ENCODE peak calls at places on chromosomes 1 and 21, in four cellular contexts. One of them, this sample, is unnamed.

GRCh38 chr1:98749152-98749756 is 87.7 kb downstream of the SNX7 start:
- DNase-seq in IMR-90: peak
- DNase-seq in left ventricle myocardium inferior: no peak
- DNase-seq in cardiac fibroblast: peak
- DNase-seq in this sample: peak

GRCh38 chr1:218467101-218467728 is 122.1 kb downstream of the TGFB2 start:
- DNase-seq in IMR-90: peak
- DNase-seq in left ventricle myocardium inferior: no peak
- DNase-seq in cardiac fibroblast: peak
- DNase-seq in this sample: peak

GRCh38 chr1:223732993-223733798 is 20.9 kb downstream of the CAPN2 start:
- DNase-seq in IMR-90: peak
- DNase-seq in left ventricle myocardium inferior: peak
- DNase-seq in cardiac fibroblast: peak
- DNase-seq in this sample: peak

GRCh38 chr1:30748098-30748698 is 9.4 kb downstream of the LAPTM5 start:
- DNase-seq in IMR-90: no peak
- DNase-seq in left ventricle myocardium inferior: no peak
- DNase-seq in cardiac fibroblast: no peak
- DNase-seq in this sample: no peak

GRCh38 chr1:31377361-31377863 is 4.5 kb upstream of the FABP3 start:
- DNase-seq in IMR-90: no peak
- DNase-seq in left ventricle myocardium inferior: no peak
- DNase-seq in cardiac fibroblast: no peak
- DNase-seq in this sample: no peak

GRCh38 chr1:168637350-168637991 is 61.1 kb downstream of the XCL1 start:
- DNase-seq in IMR-90: peak
- DNase-seq in left ventricle myocardium inferior: no peak
- DNase-seq in cardiac fibroblast: peak
- DNase-seq in this sample: no peak

GRCh38 chr1:151839457-151840409 is at the start of gene C2CD4D:
- DNase-seq in IMR-90: no peak
- DNase-seq in left ventricle myocardium inferior: peak
- DNase-seq in cardiac fibroblast: no peak
- DNase-seq in this sample: no peak

GRCh38 chr1:214447557-214447871 is 103.9 kb downstream of the PTPN14 start:
- DNase-seq in IMR-90: no peak
- DNase-seq in left ventricle myocardium inferior: no peak
- DNase-seq in cardiac fibroblast: peak
- DNase-seq in this sample: no peak

DNA sequence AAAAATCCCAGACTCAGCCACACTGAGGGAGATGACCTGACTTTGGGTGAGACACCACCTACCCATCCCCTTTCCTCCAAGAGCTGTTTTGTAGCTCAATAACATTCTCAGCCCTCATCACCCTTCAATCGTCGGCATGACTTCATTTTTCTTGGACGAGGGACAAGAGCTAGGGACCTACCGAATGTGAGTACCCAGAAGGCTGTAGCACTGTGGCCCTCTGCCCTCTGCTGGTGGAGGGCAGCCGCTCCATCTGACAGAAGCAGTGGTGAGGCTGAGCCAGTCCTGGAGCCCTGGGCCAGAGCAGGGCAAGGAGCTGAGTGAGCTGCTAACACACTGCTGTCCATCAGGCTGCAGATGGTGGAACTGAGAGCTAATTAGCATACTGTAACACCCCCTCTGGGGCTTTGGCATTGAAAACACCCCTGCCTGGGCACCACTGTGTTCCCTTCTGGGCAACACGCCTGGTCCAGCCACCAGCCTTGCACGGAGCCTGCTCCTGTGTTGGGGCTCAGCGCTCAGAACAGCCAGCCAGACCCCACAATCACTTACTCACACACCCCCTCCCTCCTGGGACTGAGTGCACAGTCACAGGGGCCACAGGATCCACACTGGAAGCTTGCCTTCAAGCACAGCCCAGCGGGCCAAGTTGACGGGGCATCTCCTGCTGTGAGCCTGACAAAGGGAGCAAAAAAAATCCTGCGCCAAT is 18.3 kb upstream of the ALPL start:
- DNase-seq in IMR-90: peak
- DNase-seq in left ventricle myocardium inferior: no peak
- DNase-seq in cardiac fibroblast: peak
- DNase-seq in this sample: peak
- TF ChIP-seq CTCF in IMR-90: peak
- TF ChIP-seq CTCF in left ventricle myocardium inferior: peak
- TF ChIP-seq CTCF in cardiac fibroblast: peak
- TF ChIP-seq CTCF in this sample: peak

DNA sequence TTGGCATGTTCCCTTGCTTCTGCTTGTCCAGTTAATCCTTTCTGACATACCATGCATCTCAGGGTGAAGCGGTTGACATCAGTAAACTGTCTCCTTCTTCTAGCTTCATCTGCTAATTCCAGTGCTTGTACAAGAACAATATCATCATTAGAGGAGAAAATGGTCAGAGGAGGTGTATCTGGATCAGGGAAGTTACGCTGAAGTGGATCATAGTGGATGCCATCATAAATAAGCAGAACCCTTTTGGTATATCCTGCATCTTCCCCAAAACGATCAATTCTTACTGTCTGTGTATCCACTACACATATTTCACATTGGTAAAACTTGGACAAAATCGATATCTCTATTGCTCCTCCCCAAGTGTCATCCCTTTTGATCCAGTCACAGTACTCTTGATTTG is 2.0 kb downstream of the YOD1 start:
- DNase-seq in IMR-90: no peak
- DNase-seq in left ventricle myocardium inferior: no peak
- DNase-seq in cardiac fibroblast: no peak
- DNase-seq in this sample: no peak
- H3K4me3 ChIP-seq in IMR-90: no peak
- H3K4me3 ChIP-seq in left ventricle myocardium inferior: no peak
- H3K4me3 ChIP-seq in cardiac fibroblast: no peak
- H3K4me3 ChIP-seq in this sample: no peak

GRCh38 chr1:245678866-245679411 is 524.2 kb downstream of the KIF26B start:
- DNase-seq in IMR-90: no peak
- DNase-seq in left ventricle myocardium inferior: no peak
- DNase-seq in cardiac fibroblast: no peak
- DNase-seq in this sample: no peak
- TF ChIP-seq CTCF in IMR-90: no peak
- TF ChIP-seq CTCF in left ventricle myocardium inferior: no peak
- TF ChIP-seq CTCF in cardiac fibroblast: no peak
- TF ChIP-seq CTCF in this sample: no peak

DNA sequence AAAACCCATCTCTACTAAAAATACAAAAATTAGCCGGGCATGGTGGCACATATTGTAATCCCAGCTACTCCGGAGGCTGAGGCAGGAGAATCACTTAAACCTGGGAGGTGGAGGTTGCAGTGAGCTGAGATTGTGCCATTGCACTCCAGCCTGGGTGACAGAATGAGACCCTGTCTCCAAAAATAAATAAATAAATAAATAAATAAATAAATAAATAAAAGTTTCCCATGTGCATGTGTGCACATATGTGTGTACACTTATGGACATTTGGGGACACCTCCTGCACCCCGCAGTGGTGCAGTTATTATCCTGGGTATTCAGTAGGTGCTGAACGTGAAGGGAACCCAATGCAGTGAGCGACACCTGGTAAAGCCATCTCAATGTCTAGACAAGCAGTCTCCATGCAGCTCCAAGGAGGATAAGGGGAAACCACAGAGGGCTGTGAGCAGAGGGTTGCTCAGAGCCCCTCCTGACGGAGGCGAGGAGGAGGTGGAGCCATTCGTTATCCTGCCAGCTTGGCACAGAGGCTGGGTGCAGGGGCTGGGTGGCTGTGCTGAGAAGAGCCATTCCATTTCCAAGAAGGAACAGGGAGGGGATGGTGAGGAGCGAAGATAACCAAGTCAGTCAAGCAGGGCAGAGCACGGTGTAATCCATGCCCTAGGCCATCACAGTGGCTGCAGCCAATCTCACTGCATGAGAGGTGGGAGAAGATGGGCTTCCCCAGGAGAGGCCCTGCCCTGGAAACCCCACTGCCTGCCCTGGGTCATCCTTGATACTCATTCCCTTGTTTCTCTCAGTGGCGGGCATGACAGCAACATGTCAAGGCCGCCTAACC is 25.6 kb downstream of the UBIAD1 start:
- DNase-seq in IMR-90: no peak
- DNase-seq in left ventricle myocardium inferior: no peak
- DNase-seq in cardiac fibroblast: no peak
- DNase-seq in this sample: no peak
- H3K4me3 ChIP-seq in IMR-90: no peak
- H3K4me3 ChIP-seq in left ventricle myocardium inferior: no peak
- H3K4me3 ChIP-seq in cardiac fibroblast: no peak
- H3K4me3 ChIP-seq in this sample: no peak

GRCh38 chr21:42833859-42834729 is 45.2 kb downstream of the WDR4 start:
- DNase-seq in IMR-90: no peak
- DNase-seq in left ventricle myocardium inferior: no peak
- DNase-seq in cardiac fibroblast: no peak
- DNase-seq in this sample: no peak
- TF ChIP-seq CTCF in IMR-90: no peak
- TF ChIP-seq CTCF in left ventricle myocardium inferior: no peak
- TF ChIP-seq CTCF in cardiac fibroblast: no peak
- TF ChIP-seq CTCF in this sample: no peak

GRCh38 chr1:19665456-19666138 is 922 bp downstream of the HTR6 start:
- DNase-seq in IMR-90: no peak
- DNase-seq in left ventricle myocardium inferior: no peak
- DNase-seq in cardiac fibroblast: no peak
- DNase-seq in this sample: no peak

GRCh38 chr1:19662313-19662712 is 2.4 kb upstream of the HTR6 start:
- DNase-seq in IMR-90: no peak
- DNase-seq in left ventricle myocardium inferior: no peak
- DNase-seq in cardiac fibroblast: no peak
- DNase-seq in this sample: no peak

GRCh38 chr1:19666139-19666465 is 1.4 kb downstream of the HTR6 start:
- DNase-seq in IMR-90: no peak
- DNase-seq in left ventricle myocardium inferior: no peak
- DNase-seq in cardiac fibroblast: no peak
- DNase-seq in this sample: no peak

GRCh38 chr1:19664453-19665043 is at the start of gene HTR6:
- DNase-seq in IMR-90: no peak
- DNase-seq in left ventricle myocardium inferior: no peak
- DNase-seq in cardiac fibroblast: no peak
- DNase-seq in this sample: no peak

DNA sequence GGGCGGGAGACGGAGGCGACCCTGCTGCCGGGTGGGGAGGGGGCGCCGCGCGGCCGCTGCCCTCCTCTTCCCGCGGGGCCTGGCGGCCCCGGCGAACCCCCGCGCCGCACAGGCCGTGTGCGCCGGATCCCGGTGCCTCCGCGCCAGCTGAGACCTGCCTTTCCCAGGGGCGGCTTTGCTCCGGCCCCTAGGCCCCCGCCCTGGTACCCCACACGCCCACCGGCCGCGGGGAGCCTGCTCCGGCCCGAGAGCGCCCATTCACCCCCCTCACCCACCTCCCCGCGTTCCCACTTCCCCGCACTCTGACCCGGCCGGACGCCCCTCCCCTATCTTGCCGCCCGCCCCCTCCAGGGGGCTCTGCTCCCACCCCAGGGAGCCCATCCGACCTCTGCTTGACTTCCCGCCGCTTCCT is 375 bp downstream of the HTR6 start:
- DNase-seq in IMR-90: no peak
- DNase-seq in left ventricle myocardium inferior: no peak
- DNase-seq in cardiac fibroblast: no peak
- DNase-seq in this sample: no peak
- H3K4me3 ChIP-seq in IMR-90: no peak
- H3K4me3 ChIP-seq in left ventricle myocardium inferior: peak
- H3K4me3 ChIP-seq in cardiac fibroblast: no peak
- H3K4me3 ChIP-seq in this sample: no peak

GRCh38 chr1:34827341-34827941 is 32.1 kb downstream of the SMIM12 start:
- DNase-seq in IMR-90: no peak
- DNase-seq in left ventricle myocardium inferior: no peak
- DNase-seq in cardiac fibroblast: no peak
- DNase-seq in this sample: no peak

GRCh38 chr1:34828611-34829010 is 30.9 kb downstream of the SMIM12 start:
- DNase-seq in IMR-90: no peak
- DNase-seq in left ventricle myocardium inferior: no peak
- DNase-seq in cardiac fibroblast: no peak
- DNase-seq in this sample: no peak

GRCh38 chr1:34829250-34829649 is 30.3 kb downstream of the SMIM12 start:
- DNase-seq in IMR-90: no peak
- DNase-seq in left ventricle myocardium inferior: no peak
- DNase-seq in cardiac fibroblast: peak
- DNase-seq in this sample: no peak

DNA sequence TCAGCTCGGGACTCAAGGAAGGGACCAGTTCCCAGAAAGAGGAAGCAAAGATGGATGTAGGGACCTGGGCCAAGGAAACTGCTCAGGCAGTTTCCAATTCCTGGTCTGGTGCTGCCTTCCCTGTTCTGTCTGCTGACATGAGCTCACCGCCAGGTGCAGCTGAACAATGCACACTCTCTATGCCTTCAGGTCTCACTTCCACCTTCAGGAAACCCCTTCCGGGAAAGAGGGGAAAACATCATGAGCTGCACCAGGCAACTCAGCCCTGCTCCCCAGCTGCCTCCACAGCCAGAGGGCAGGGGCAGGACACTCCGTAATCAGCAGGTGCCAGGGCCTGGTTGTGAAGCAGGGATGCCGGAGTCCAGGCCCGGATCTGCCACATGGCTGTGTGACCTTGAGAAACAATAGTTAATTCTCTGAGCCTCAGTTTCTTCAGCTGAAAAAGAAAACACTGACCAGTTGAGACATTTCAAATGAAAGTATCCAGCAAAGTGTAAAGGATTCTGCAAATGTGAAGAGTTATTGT is 27.8 kb downstream of the SMIM12 start:
- DNase-seq in IMR-90: no peak
- DNase-seq in left ventricle myocardium inferior: no peak
- DNase-seq in cardiac fibroblast: no peak
- DNase-seq in this sample: no peak
- TF ChIP-seq CTCF in IMR-90: no peak
- TF ChIP-seq CTCF in left ventricle myocardium inferior: no peak
- TF ChIP-seq CTCF in cardiac fibroblast: no peak
- TF ChIP-seq CTCF in this sample: no peak

GRCh38 chr1:205041998-205042910 is 758 bp upstream of the CNTN2 start:
- DNase-seq in IMR-90: no peak
- DNase-seq in left ventricle myocardium inferior: no peak
- DNase-seq in cardiac fibroblast: no peak
- DNase-seq in this sample: no peak
- H3K4me3 ChIP-seq in IMR-90: no peak
- H3K4me3 ChIP-seq in left ventricle myocardium inferior: no peak
- H3K4me3 ChIP-seq in cardiac fibroblast: no peak
- H3K4me3 ChIP-seq in this sample: no peak

DNA sequence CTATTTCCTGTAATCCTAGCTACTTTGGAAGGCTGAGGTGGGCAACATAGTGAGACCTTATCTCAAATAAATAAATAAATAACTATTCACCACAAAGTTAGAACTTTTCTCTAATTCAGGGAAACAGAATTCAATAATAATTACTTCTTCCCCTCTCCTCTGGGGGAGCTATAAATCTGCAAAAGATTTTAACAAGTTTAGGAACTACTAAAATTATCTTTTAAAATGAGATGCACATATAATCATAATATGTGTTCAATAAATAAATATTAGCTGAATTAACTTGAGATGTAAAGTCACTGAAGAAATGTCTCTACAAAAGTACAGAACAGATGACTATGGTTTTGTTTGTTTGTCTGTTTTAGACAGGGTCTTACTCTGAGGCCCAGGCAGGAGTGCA is 14.1 kb downstream of the WDR47 start:
- DNase-seq in IMR-90: no peak
- DNase-seq in left ventricle myocardium inferior: no peak
- DNase-seq in cardiac fibroblast: peak
- DNase-seq in this sample: no peak
- TF ChIP-seq CTCF in IMR-90: peak
- TF ChIP-seq CTCF in left ventricle myocardium inferior: peak
- TF ChIP-seq CTCF in cardiac fibroblast: peak
- TF ChIP-seq CTCF in this sample: no peak

GRCh38 chr1:210259496-210259895 is 26.9 kb downstream of the SERTAD4 start:
- DNase-seq in IMR-90: peak
- DNase-seq in left ventricle myocardium inferior: no peak
- DNase-seq in cardiac fibroblast: peak
- DNase-seq in this sample: peak
- H3K4me3 ChIP-seq in IMR-90: no peak
- H3K4me3 ChIP-seq in left ventricle myocardium inferior: no peak
- H3K4me3 ChIP-seq in cardiac fibroblast: no peak
- H3K4me3 ChIP-seq in this sample: no peak

This sample was measured in astrocyte of the spinal cord.